ENCODE peak calls at places on chromosomes 4 and X, in nine cellular contexts. L is fibroblast of mammary gland, J is A549, Z is cardiac fibroblast, Q is adrenal gland, A is transverse colon, M is kidney epithelial cell, X is lower lobe of right lung, V is PC-3. O is an unnamed sample.
A peak's percentile ranks its signal among the peaks of the same experiment; 100 is the strongest.

GRCh38 chrX:2954541-2954940 is 25.4 kb upstream of the ARSD start:
- DNase-seq in L (no peak), J (no peak), Z (peak; percentile 46), Q (no peak), A (no peak), M (no peak), X (no peak), V (no peak), O (no peak)

GRCh38 chr4:118344801-118345200 is 8.0 kb downstream of the PRSS12 start:
- DNase-seq in L (no peak), J (no peak), Z (no peak), Q (no peak), A (no peak), M (no peak), X (no peak), V (no peak), O (no peak)

GRCh38 chr4:3313556-3314228 is 20.9 kb downstream of the RGS12 start:
- DNase-seq in L (no peak), J (no peak), Z (no peak), Q (peak; percentile 8), A (no peak), M (no peak), X (peak; percentile 32), V (no peak), O (no peak)

GRCh38 chr4:188930822-188931221 is 791.6 kb downstream of the TRIML1 start:
- DNase-seq in L (peak; percentile 31), J (no peak), Z (no peak), Q (no peak), A (no peak), M (no peak), X (no peak), V (no peak), O (no peak)

GRCh38 chr4:58602701-58603359 is 1492.6 kb upstream of the IGFBP7 start:
- DNase-seq in L (no peak), J (no peak), Z (no peak), Q (no peak), A (no peak), M (no peak), X (no peak), V (no peak), O (no peak)

GRCh38 chr4:160810415-160810814 is 1353.4 kb downstream of the FSTL5 start:
- DNase-seq in L (no peak), J (no peak), Z (no peak), Q (no peak), A (no peak), M (no peak), X (no peak), V (no peak), O (no peak)

GRCh38 chr4:149549911-149550310 is 265.7 kb downstream of the IQCM start:
- DNase-seq in L (peak; percentile 11), J (peak; percentile 1), Z (no peak), Q (peak; percentile 42), A (no peak), M (no peak), X (no peak), V (peak; percentile 22), O (no peak)

GRCh38 chrX:29172880-29173279 is 585.6 kb downstream of the IL1RAPL1 start:
- DNase-seq in L (peak; percentile 70), J (no peak), Z (peak; percentile 64), Q (no peak), A (no peak), M (no peak), X (no peak), V (no peak), O (no peak)

GRCh38 chrX:34687095-34687494 is 30.0 kb upstream of the TMEM47 start:
- DNase-seq in L (no peak), J (no peak), Z (no peak), Q (no peak), A (no peak), M (no peak), X (no peak), V (no peak), O (no peak)

GRCh38 chr4:39514888-39515401 is 12.3 kb downstream of the UGDH start:
- DNase-seq in L (peak; percentile 64), J (peak; percentile 96), Z (peak; percentile 71), Q (peak; percentile 48), A (peak; percentile 80), M (no peak), X (peak; percentile 65), V (peak; percentile 92), O (no peak)

GRCh38 chr4:140764785-140765392 is 8.7 kb upstream of the TBC1D9 start:
- DNase-seq in L (no peak), J (peak; percentile 2), Z (no peak), Q (no peak), A (no peak), M (no peak), X (no peak), V (no peak), O (no peak)

GRCh38 chr4:22389240-22389871 is 126.5 kb downstream of the ADGRA3 start:
- DNase-seq in L (peak; percentile 86), J (peak; percentile 66), Z (peak; percentile 87), Q (peak; percentile 44), A (peak; percentile 46), M (peak; percentile 43), X (no peak), V (peak; percentile 67), O (peak; percentile 60)

GRCh38 chrX:22134681-22135080 is 102.6 kb downstream of the PHEX start:
- DNase-seq in L (peak; percentile 83), J (peak; percentile 48), Z (peak; percentile 81), Q (no peak), A (no peak), M (peak; percentile 73), X (no peak), V (peak; percentile 89), O (no peak)

GRCh38 chr4:15848191-15848842 is 70.2 kb downstream of the CD38 start:
- DNase-seq in L (peak; percentile 2), J (no peak), Z (no peak), Q (no peak), A (no peak), M (no peak), X (no peak), V (peak; percentile 25), O (no peak)

GRCh38 chrX:46465203-46465602 is 80.0 kb downstream of the ZNF674 start:
- DNase-seq in L (no peak), J (no peak), Z (no peak), Q (no peak), A (no peak), M (no peak), X (no peak), V (no peak), O (no peak)

GRCh38 chrX:111041018-111041462 is 55.0 kb upstream of the PAK3 start:
- DNase-seq in L (peak; percentile 88), J (peak; percentile 51), Z (peak; percentile 86), Q (no peak), A (no peak), M (peak; percentile 86), X (no peak), V (peak; percentile 92), O (peak; percentile 27)

GRCh38 chr4:157837071-157837470 is 335.8 kb downstream of the GASK1B start:
- DNase-seq in L (no peak), J (no peak), Z (no peak), Q (no peak), A (no peak), M (no peak), X (no peak), V (no peak), O (no peak)

GRCh38 chrX:12610079-12610478 is 181.1 kb upstream of the PRPS2 start:
- DNase-seq in L (peak; percentile 34), J (no peak), Z (peak; percentile 79), Q (no peak), A (no peak), M (peak; percentile 26), X (no peak), V (peak; percentile 78), O (no peak)

GRCh38 chr4:137502730-137503129 is 29.6 kb downstream of the PCDH18 start:
- DNase-seq in L (no peak), J (no peak), Z (no peak), Q (no peak), A (no peak), M (no peak), X (no peak), V (no peak), O (no peak)

GRCh38 chr4:177214935-177215334 is 94.7 kb upstream of the NEIL3 start:
- DNase-seq in L (peak; percentile 52), J (no peak), Z (peak; percentile 58), Q (no peak), A (no peak), M (no peak), X (no peak), V (peak; percentile 46), O (no peak)

GRCh38 chrX:71911731-71912050 is 1.0 kb downstream of the NHSL2 start:
- DNase-seq in L (no peak), J (no peak), Z (no peak), Q (no peak), A (peak; percentile 8), M (no peak), X (no peak), V (no peak), O (no peak)

GRCh38 chr4:105808459-105809041 is 86.7 kb upstream of the NPNT start:
- DNase-seq in L (peak; percentile 81), J (peak; percentile 0), Z (peak; percentile 86), Q (peak; percentile 38), A (no peak), M (no peak), X (no peak), V (no peak), O (peak; percentile 5)
- H3K4me3 ChIP-seq in L (no peak overlapping the region), J (no peak overlapping the region), Z (no peak overlapping the region), Q (no peak overlapping the region), A (no peak overlapping the region), M (no peak overlapping the region), X (no peak overlapping the region), V (no peak overlapping the region), O (no peak overlapping the region)

GRCh38 chr4:4755306-4755705 is 104.2 kb upstream of the MSX1 start:
- DNase-seq in L (no peak), J (no peak), Z (no peak), Q (no peak), A (no peak), M (no peak), X (no peak), V (no peak), O (no peak)
- TF ChIP-seq CTCF in L (no peak), J (no peak), Z (no peak), Q (no peak), A (no peak), M (no peak), X (no peak), V (no peak), O (no peak)

GRCh38 chr4:174358823-174359222 is 75.1 kb downstream of the CEP44 start:
- DNase-seq in L (peak; percentile 92), J (no peak), Z (peak; percentile 68), Q (no peak), A (no peak), M (peak; percentile 57), X (no peak), V (peak; percentile 83), O (peak; percentile 26)
- H3K4me3 ChIP-seq in L (no peak overlapping the region), J (no peak overlapping the region), Z (no peak overlapping the region), Q (no peak overlapping the region), A (no peak overlapping the region), M (no peak overlapping the region), X (no peak overlapping the region), V (no peak overlapping the region), O (no peak overlapping the region)

DNA sequence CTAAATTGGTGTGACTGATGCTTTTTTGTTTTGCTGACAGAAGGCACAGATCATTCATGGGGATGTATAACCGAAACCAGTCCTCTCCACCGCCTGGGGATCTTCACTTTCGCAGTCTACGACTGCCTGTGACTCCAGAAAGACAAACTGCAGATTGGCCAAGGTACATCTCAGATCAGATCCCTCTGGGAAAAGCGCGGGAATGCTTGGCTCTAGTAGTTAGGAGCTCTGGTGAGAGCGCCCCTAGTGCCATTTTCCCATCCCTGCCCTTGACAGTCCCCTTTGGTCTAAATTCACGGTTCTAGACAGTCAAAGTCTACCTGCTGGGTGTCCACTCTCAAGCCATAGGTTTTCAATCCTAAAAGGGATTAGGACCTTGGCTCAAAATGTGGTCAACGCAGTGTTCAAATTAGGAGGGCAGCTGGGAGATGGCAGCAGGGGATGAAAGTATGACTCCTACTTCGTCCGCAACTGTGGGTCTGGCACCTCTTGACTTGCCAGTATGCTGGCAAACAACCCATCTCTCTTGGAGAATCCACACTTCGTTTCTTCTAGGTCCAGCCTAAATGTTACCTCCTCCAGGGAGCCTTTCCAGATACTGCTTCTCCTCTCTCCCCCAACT is 6.9 kb upstream of the HAND2 start:
- DNase-seq in L (no peak), J (peak; percentile 39), Z (no peak), Q (no peak), A (no peak), M (no peak), X (no peak), V (peak; percentile 31), O (no peak)
- TF ChIP-seq CTCF in L (no peak), J (no peak), Z (no peak), Q (no peak), A (no peak), M (peak; percentile 39), X (no peak), V (peak; percentile 43), O (peak; percentile 3)

O was measured in HFF-Myc.